ENCODE peak calls at places on chromosomes 6 and 20, in four cellular contexts. M is mammary epithelial cell, D is cardiac muscle cell, B is AG04450. N is an unnamed sample.

GRCh38 chr6:149480502-149481280 is 4.1 kb downstream of the ZC3H12D start:
- DNase-seq in B (no peak), D (no peak), M (no peak), N (no peak)

GRCh38 chr6:167240034-167240541 is 51.0 kb upstream of the UNC93A start:
- DNase-seq in D (no peak), B (no peak), M (no peak), N (no peak)

GRCh38 chr6:3940703-3941102 is 91.5 kb downstream of the FAM50B start:
- DNase-seq in B (no peak), M (no peak), D (no peak), N (no peak)

GRCh38 chr6:71127374-71127773 is 161.2 kb upstream of the OGFRL1 start:
- DNase-seq in M (no peak), B (no peak), D (peak), N (peak)

GRCh38 chr6:4311976-4312860 is 176.8 kb upstream of the ECI2 start:
- DNase-seq in B (no peak), D (no peak), M (no peak), N (no peak)

GRCh38 chr20:61991476-61991875 is 74.2 kb downstream of the TAF4 start:
- DNase-seq in D (no peak), M (no peak), B (no peak), N (no peak)

GRCh38 chr6:148179786-148180185 is 162.9 kb upstream of the SASH1 start:
- DNase-seq in M (no peak), B (no peak), D (peak), N (peak)

GRCh38 chr6:118697554-118697953 is 46.2 kb upstream of the CEP85L start:
- DNase-seq in B (no peak), D (no peak), M (no peak), N (no peak)

GRCh38 chr20:46226602-46227001 is 81.7 kb downstream of the CDH22 start:
- DNase-seq in B (no peak), D (no peak), M (peak), N (peak)

GRCh38 chr6:4405609-4406212 is 270.3 kb upstream of the ECI2 start:
- DNase-seq in M (no peak), D (no peak), B (no peak), N (no peak)

GRCh38 chr6:95501032-95501904 is 76.1 kb upstream of the MANEA start:
- DNase-seq in M (no peak), B (no peak), D (no peak), N (no peak)

GRCh38 chr6:149236584-149236983 is 80.9 kb upstream of the TAB2 start:
- DNase-seq in M (no peak), D (peak), B (no peak), N (no peak)

GRCh38 chr6:44416103-44416502 is 28.6 kb downstream of the CDC5L start:
- DNase-seq in B (peak), M (peak), D (peak), N (peak)

GRCh38 chr6:52953911-52954839 is 40.9 kb downstream of the GSTA4 start:
- DNase-seq in M (peak), D (no peak), B (no peak), N (no peak)

GRCh38 chr20:41047975-41048305 is 19.3 kb downstream of the TOP1 start:
- DNase-seq in B (no peak), M (peak), D (peak), N (peak)

GRCh38 chr6:31792741-31793140 is 2.8 kb downstream of the VARS1 start:
- DNase-seq in B (no peak), D (peak), M (peak), N (peak)

GRCh38 chr6:73233048-73233447 is 7.8 kb upstream of the KHDC1L start:
- DNase-seq in D (no peak), B (no peak), M (no peak), N (no peak)

GRCh38 chr20:16271450-16271849 is 301.8 kb downstream of the KIF16B start:
- DNase-seq in B (no peak), D (no peak), M (no peak), N (no peak)

GRCh38 chr6:108597601-108598315 is 37.0 kb downstream of the FOXO3 start:
- DNase-seq in B (no peak), M (no peak), D (no peak), N (no peak)

GRCh38 chr6:131729550-131729949 is 18.7 kb upstream of the CTAGE9 start:
- DNase-seq in M (no peak), D (no peak), B (no peak), N (no peak)

GRCh38 chr6:109290143-109290931 is 91.9 kb downstream of the CD164 start:
- DNase-seq in D (no peak), M (no peak), B (no peak), N (no peak)

GRCh38 chr6:44869321-44869897 is 458.7 kb upstream of the RUNX2 start:
- DNase-seq in M (peak), B (no peak), D (no peak), N (no peak)

GRCh38 chr6:37575221-37575620 is 75.5 kb upstream of the CCDC167 start:
- DNase-seq in M (no peak), B (no peak), D (no peak), N (no peak)

GRCh38 chr6:161027385-161027784 is 35.8 kb downstream of the MAP3K4 start:
- DNase-seq in B (no peak), D (no peak), M (no peak), N (no peak)

GRCh38 chr6:22954749-22955385 is 385.5 kb downstream of the HDGFL1 start:
- DNase-seq in M (peak), D (peak), B (no peak), N (peak)

GRCh38 chr6:80637312-80637711 is 530.8 kb downstream of the BCKDHB start:
- DNase-seq in D (peak), M (no peak), B (no peak), N (peak)

GRCh38 chr6:139380168-139380567 is 5.7 kb upstream of the CITED2 start:
- DNase-seq in B (no peak), D (no peak), M (no peak), N (no peak)
- TF ChIP-seq CTCF in B (no peak), D (no peak), M (no peak), N (no peak)

DNA sequence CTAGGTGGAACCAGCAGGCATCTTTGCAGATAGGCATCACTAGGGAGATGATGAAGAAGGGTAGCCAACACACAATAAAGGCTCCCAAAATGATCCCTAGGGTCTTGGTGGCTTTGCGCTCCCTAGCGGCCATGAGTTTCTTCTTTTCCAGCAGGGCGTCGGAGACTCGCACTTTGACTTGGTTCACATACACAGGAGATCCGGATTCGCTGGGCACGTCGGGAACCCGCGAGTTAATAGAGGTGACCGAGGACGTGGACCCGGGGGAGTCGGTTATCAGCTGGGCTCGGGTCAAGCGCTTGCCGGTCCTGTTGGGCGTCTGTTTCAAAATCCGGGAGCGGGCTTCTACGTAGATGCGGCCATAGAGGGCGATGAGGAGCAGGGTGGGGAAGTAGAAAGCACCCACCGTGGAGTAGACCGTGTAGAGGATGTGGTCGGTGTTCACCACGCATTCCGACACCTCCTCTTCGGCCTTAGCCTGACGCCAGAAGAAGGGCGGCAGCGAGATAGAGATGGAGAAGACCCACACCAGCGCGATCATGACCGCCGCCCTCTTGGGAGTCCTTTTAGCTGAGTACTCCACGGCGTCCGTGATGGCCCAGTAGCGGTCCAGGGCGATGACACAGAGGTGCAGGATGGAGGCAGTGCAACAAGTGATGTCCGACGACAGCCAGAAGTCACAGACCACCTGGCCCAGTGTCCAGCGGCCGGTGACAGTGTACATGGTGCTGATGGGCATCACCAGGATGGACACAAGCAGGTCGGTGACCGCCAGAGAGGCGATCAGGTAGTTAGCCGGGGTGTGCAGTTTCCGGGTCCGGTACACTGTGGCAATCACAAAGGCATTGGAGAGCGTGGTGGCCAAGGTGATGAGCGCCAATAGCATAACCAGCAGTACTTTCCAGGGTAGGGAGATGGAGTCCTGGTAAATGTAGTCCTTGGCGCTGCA is 658 bp downstream of the HTR1B start:
- DNase-seq in D (peak), B (no peak), M (no peak), N (no peak)
- H3K4me3 ChIP-seq in D (peak), B (peak), M (peak), N (peak)

GRCh38 chr6:6869084-6869483 is 238.7 kb upstream of the RREB1 start:
- DNase-seq in M (no peak), B (no peak), D (no peak), N (no peak)

GRCh38 chr6:6875818-6876470 is 231.8 kb upstream of the RREB1 start:
- DNase-seq in M (peak), D (peak), B (peak), N (peak)

GRCh38 chr6:6870914-6871313 is 236.8 kb upstream of the RREB1 start:
- DNase-seq in B (no peak), M (no peak), D (no peak), N (no peak)

GRCh38 chr6:6872924-6873344 is 234.8 kb upstream of the RREB1 start:
- DNase-seq in M (no peak), B (no peak), D (no peak), N (no peak)
- TF ChIP-seq CTCF in M (no peak), B (no peak), D (no peak), N (no peak)

GRCh38 chr20:19936801-19937583 is 80.2 kb upstream of the NAA20 start:
- DNase-seq in D (no peak), B (no peak), M (peak), N (no peak)

GRCh38 chr20:19938421-19938787 is 78.8 kb upstream of the NAA20 start:
- DNase-seq in B (no peak), M (no peak), D (no peak), N (no peak)

GRCh38 chr20:19934792-19935491 is 82.2 kb upstream of the NAA20 start:
- DNase-seq in D (no peak), B (no peak), M (peak), N (peak)

GRCh38 chr20:19937651-19938420 is 79.3 kb upstream of the NAA20 start:
- DNase-seq in B (no peak), M (no peak), D (no peak), N (no peak)

DNA sequence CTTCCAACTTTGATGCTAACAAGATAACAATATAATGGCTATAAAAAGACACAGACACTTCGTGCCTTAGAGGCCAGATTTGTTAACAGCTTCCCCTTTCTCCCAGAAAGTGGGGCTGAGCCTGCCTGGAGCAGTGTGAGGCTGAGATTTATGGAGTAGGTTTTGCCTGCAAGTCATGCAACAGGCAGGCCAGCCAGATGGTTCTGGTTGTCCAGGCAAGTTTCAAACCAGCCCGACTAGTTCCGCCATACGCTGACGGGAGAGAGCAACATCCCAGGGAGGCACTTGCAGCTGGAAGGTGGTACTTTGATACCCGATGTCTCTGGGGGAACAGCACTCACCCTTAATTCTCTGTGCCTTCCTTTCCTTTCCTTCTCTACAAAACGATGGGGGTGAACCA is 81.3 kb upstream of the NAA20 start:
- DNase-seq in D (no peak), M (peak), B (no peak), N (peak)
- H3K4me3 ChIP-seq in D (no peak), M (peak), B (no peak), N (peak)

GRCh38 chr6:28399370-28400121 is at the start of gene ZSCAN12:
- DNase-seq in D (peak), M (peak), B (peak), N (peak)

GRCh38 chr6:28390688-28391087 is 8.9 kb downstream of the ZSCAN12 start:
- DNase-seq in M (no peak), D (no peak), B (no peak), N (no peak)

GRCh38 chr6:28400122-28400451 is 540 bp upstream of the ZSCAN12 start:
- DNase-seq in B (no peak), M (no peak), D (no peak), N (no peak)

GRCh38 chr6:28395918-28396317 is 3.6 kb downstream of the ZSCAN12 start:
- DNase-seq in B (no peak), D (no peak), M (no peak), N (no peak)

DNA sequence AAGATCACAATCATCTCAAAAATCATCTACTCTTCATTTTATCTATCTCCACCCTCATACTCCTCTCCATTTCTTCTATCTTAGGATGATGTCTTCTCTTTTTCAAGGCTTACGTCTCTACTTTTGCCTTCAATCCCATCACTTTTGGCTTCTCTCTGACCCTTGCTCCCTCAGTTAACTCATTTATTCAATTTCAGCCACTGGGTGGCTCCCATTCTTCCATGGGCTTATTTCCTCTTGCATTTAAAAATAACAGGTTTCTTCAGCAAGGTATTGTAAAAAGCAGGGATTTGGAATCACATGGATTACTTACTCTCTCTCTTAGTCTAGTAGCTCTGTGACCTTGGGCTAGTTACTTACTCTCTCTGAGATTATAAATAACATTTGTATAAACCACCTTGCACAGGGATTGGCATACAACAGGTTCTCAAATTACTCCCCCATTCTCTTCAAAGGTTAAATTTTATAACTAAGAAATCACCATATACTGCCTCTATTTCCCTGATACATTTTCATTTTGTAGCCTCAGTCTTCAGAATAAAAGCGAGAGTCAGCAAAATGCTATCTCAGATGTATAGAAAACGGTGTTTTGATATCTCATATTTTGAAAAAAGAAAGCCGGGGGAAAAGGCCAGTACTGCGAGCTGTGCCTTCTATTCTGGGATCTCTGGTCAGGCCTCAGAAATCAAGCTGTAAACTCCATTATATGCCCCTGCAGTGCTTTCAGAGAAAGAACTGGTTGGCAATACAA is 5.5 kb downstream of the ZSCAN12 start:
- DNase-seq in D (peak), M (no peak), B (no peak), N (no peak)
- TF ChIP-seq CTCF in D (peak), M (peak), B (peak), N (peak)